ENCODE peak calls at places on chromosomes 7 and 10, in five cellular contexts. C is H9, V is neuronal stem cell, K is mesenchymal stem cell, W is H1. T is an unnamed sample.
A peak's percentile ranks its signal among the peaks of the same experiment; 100 is the strongest.

GRCh38 chr10:24272374-24272773 is 63.4 kb downstream of the KIAA1217 start:
- DNase-seq in K (no peak), V (no peak), C (no peak), W (no peak), T (no peak)

GRCh38 chr10:32955299-32955772 is 2.7 kb downstream of the ITGB1 start:
- DNase-seq in C (no peak), V (no peak), K (no peak), W (no peak), T (no peak)

GRCh38 chr7:44276571-44277101 is 48.8 kb downstream of the CAMK2B start:
- DNase-seq in K (no peak), C (no peak), W (no peak), V (no peak), T (no peak)

GRCh38 chr10:86956195-86956840 is 1.1 kb downstream of the MMRN2 start:
- DNase-seq in V (no peak), C (no peak), K (no peak), W (no peak), T (no peak)

GRCh38 chr10:132971448-132972148 is 29.2 kb upstream of the CFAP46 start:
- DNase-seq in C (no peak), K (no peak), V (no peak), W (no peak), T (no peak)

GRCh38 chr10:84224411-84225028 is 824 bp downstream of the LRIT2 start:
- DNase-seq in W (no peak), V (peak; percentile 62), K (peak; percentile 1), C (peak; percentile 56), T (no peak)

GRCh38 chr10:66637273-66638036 is 288.4 kb upstream of the LRRTM3 start:
- DNase-seq in C (no peak), K (no peak), W (no peak), V (no peak), T (no peak)

GRCh38 chr10:46560381-46560780 is 3.9 kb upstream of the GPRIN2 start:
- DNase-seq in W (no peak), K (no peak), C (no peak), V (no peak), T (no peak)

GRCh38 chr10:71842856-71843530 is 8.1 kb downstream of the PSAP start:
- DNase-seq in V (no peak), W (no peak), C (no peak), K (no peak), T (no peak)

GRCh38 chr10:75623310-75623940 is 192.0 kb downstream of the LRMDA start:
- DNase-seq in C (no peak), V (peak; percentile 26), W (no peak), K (peak; percentile 19), T (no peak)

GRCh38 chr7:111198255-111198654 is 107.3 kb downstream of the LRRN3 start:
- DNase-seq in V (no peak), W (no peak), C (no peak), K (peak; percentile 97), T (peak; percentile 100)

GRCh38 chr10:114541081-114541833 is 116.8 kb downstream of the ABLIM1 start:
- DNase-seq in C (no peak), V (no peak), K (peak; percentile 76), W (no peak), T (peak; percentile 91)

GRCh38 chr10:78876449-78876848 is 192.3 kb upstream of the ZMIZ1 start:
- DNase-seq in W (no peak), V (no peak), K (no peak), C (no peak), T (no peak)

GRCh38 chr10:110344622-110345021 is 39.9 kb upstream of the SMNDC1 start:
- DNase-seq in K (no peak), V (no peak), C (no peak), W (no peak), T (no peak)

GRCh38 chr7:129169171-129169643 is 19.2 kb upstream of the SMO start:
- DNase-seq in C (peak; percentile 69), W (no peak), V (peak; percentile 49), K (peak; percentile 25), T (no peak)

GRCh38 chr10:62937674-62938073 is 121.5 kb upstream of the EGR2 start:
- DNase-seq in K (no peak), W (no peak), C (no peak), V (no peak), T (no peak)

GRCh38 chr10:97921581-97922377 is 72.1 kb downstream of the GOLGA7B start:
- DNase-seq in W (no peak), C (no peak), V (no peak), K (no peak), T (peak; percentile 1)

DNA sequence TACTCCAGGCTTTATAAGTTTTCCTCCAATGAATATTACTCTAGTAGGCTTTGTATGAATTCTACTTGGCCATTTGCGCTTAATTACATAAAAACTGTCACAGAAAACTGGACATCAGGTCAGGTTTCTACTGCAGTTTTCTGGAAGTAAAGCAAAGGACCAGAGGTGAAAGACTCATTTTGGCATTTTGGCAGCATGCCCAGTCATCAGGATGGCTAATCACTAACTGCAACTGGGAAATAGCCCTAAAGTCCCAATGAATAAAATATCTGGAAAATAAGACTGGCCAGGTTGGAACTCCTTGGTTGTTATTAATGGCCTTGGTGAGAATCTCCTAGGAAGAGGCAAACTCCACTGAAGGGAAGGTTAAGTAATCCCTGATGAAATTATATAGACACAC is 75.5 kb downstream of the COPG2 start:
- DNase-seq in C (no peak), W (no peak), V (no peak), K (no peak), T (peak; percentile 11)
- H4K91ac ChIP-seq in C (no peak overlapping the region), W (no peak overlapping the region), V (no peak overlapping the region), K (no peak overlapping the region), T (no peak overlapping the region)

GRCh38 chr10:29102636-29103035 is 186.2 kb upstream of the LYZL1 start:
- DNase-seq in W (no peak), K (no peak), V (no peak), C (no peak), T (no peak)

GRCh38 chr10:29102233-29102632 is 186.6 kb upstream of the LYZL1 start:
- DNase-seq in K (peak; percentile 43), W (no peak), C (no peak), V (no peak), T (no peak)

GRCh38 chr10:29105516-29106215 is 183.2 kb upstream of the LYZL1 start:
- DNase-seq in W (no peak), V (no peak), C (no peak), K (peak; percentile 62), T (peak; percentile 86)

GRCh38 chr10:29106287-29106686 is 182.6 kb upstream of the LYZL1 start:
- DNase-seq in V (no peak), C (no peak), K (peak; percentile 8), W (no peak), T (no peak)

DNA sequence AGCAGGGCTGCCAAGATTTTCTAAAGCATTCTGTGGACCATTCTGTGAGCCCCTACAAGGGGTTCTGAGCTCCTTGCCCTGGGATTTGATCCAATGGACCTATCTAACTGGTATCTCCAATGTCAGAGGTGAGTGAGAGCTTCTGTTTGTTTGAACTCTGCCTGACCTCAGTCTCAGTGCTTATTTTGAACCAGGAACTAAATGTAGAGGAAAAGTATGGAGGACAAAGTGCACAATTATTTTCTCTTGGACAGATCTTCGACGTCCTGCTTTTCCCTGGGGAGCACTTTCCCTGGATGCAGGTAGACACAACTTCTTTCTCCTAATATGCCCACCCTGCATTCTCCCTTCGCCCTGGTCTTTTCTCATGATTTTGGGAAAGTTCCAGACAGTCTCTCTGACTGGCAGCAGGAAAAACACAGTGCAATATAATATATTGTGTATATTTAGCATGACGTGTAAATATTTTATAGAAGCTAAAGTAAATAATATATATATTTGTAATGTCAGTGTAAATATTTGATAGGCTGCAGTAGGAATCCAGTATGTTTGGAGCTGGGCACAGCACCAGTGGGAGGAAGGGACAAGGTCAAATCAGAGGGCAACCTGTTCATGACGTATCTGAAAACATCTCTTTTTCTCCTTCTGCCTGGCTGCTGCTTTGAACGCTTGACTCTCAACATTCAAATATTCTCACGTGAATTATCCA is 184.1 kb upstream of the LYZL1 start:
- DNase-seq in K (no peak), C (no peak), W (no peak), V (no peak), T (peak; percentile 16)
- H3K14ac ChIP-seq in K (no peak overlapping the region), C (no peak overlapping the region), W (no peak overlapping the region), V (no peak overlapping the region), T (peak overlapping the region; percentile 22)

GRCh38 chr7:127460077-127460476 is 67.6 kb upstream of the ZNF800 start:
- DNase-seq in W (no peak), C (no peak), K (no peak), V (no peak), T (no peak)
- H4K91ac ChIP-seq in W (no peak overlapping the region), C (no peak overlapping the region), K (no peak overlapping the region), V (no peak overlapping the region), T (no peak overlapping the region)

GRCh38 chr7:45872116-45873034 is 507 bp downstream of the CCDC201 start:
- DNase-seq in K (peak; percentile 11), W (no peak), V (peak; percentile 26), C (peak; percentile 60), T (no peak)
- H3K14ac ChIP-seq in K (no peak overlapping the region), W (no peak overlapping the region), V (no peak overlapping the region), C (no peak overlapping the region), T (peak overlapping the region; percentile 21)

GRCh38 chr10:4191894-4192293 is 406.9 kb upstream of the KLF6 start:
- DNase-seq in K (no peak), W (no peak), V (no peak), C (no peak), T (no peak)
- H4K91ac ChIP-seq in K (no peak overlapping the region), W (no peak overlapping the region), V (no peak overlapping the region), C (no peak overlapping the region), T (no peak overlapping the region)

DNA sequence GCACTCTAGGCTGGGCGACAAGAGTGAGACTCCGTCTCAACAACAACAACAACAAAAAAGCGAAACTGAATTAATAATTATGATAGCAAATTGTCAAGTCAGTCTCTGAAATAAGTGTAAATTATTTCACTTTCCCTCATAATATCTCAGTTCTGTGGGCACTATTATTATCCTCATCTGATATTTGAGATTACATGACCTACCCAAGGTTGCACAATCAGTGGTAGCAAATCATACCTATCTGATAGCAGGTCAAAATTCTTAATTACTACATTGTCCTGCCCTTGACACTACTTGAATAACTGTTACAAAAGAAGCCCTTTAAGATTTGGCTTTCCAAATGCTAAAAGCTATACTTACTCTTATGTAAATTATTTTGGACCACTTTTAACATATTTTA is 115.2 kb upstream of the GPR22 start:
- DNase-seq in K (no peak), C (no peak), W (no peak), V (no peak), T (no peak)
- H3K14ac ChIP-seq in K (no peak overlapping the region), C (no peak overlapping the region), W (no peak overlapping the region), V (no peak overlapping the region), T (no peak overlapping the region)

T was measured in IMR-90.